ENCODE peak calls at places on chromosomes 16 and 17, in ten cellular contexts. One of them, this sample, is unnamed. For H3K9me3 and H3K4me1, the result is how much of the 10 kb centered on the place peaks cover.

GRCh38 chr17:43444223-43445008 is 39.4 kb upstream of the DHX8 start:
- DNase-seq in ovary: no peak
- DNase-seq in upper lobe of left lung: no peak
- DNase-seq in A549: no peak
- DNase-seq in SK-N-SH: no peak
- DNase-seq in tibial nerve: no peak
- DNase-seq in GM12878: no peak
- DNase-seq in suprapubic skin: no peak
- DNase-seq in HepG2: no peak
- DNase-seq in sigmoid colon: no peak
- DNase-seq in this sample: no peak

GRCh38 chr17:17696871-17697633 is 15.8 kb downstream of the RAI1 start:
- DNase-seq in ovary: no peak
- DNase-seq in upper lobe of left lung: no peak
- DNase-seq in A549: no peak
- DNase-seq in SK-N-SH: no peak
- DNase-seq in tibial nerve: no peak
- DNase-seq in GM12878: no peak
- DNase-seq in suprapubic skin: no peak
- DNase-seq in HepG2: no peak
- DNase-seq in sigmoid colon: no peak
- DNase-seq in this sample: peak

GRCh38 chr17:64781013-64781392 is 118.9 kb upstream of the SMURF2 start:
- DNase-seq in ovary: no peak
- DNase-seq in upper lobe of left lung: no peak
- DNase-seq in A549: no peak
- DNase-seq in SK-N-SH: peak
- DNase-seq in tibial nerve: no peak
- DNase-seq in GM12878: no peak
- DNase-seq in suprapubic skin: no peak
- DNase-seq in HepG2: no peak
- DNase-seq in sigmoid colon: no peak
- DNase-seq in this sample: no peak

GRCh38 chr16:4767872-4768548 is 1.0 kb upstream of the ZNF500 start:
- DNase-seq in ovary: peak
- DNase-seq in upper lobe of left lung: peak
- DNase-seq in A549: peak
- DNase-seq in SK-N-SH: no peak
- DNase-seq in tibial nerve: no peak
- DNase-seq in GM12878: peak
- DNase-seq in suprapubic skin: no peak
- DNase-seq in HepG2: no peak
- DNase-seq in sigmoid colon: peak
- DNase-seq in this sample: no peak

GRCh38 chr17:42997390-42997983 is 732 bp upstream of the RPL27 start:
- DNase-seq in ovary: no peak
- DNase-seq in upper lobe of left lung: no peak
- DNase-seq in A549: no peak
- DNase-seq in SK-N-SH: no peak
- DNase-seq in tibial nerve: no peak
- DNase-seq in GM12878: no peak
- DNase-seq in suprapubic skin: no peak
- DNase-seq in HepG2: no peak
- DNase-seq in sigmoid colon: no peak
- DNase-seq in this sample: no peak

GRCh38 chr17:68248199-68248825 is 469 bp downstream of the AMZ2 start:
- DNase-seq in ovary: no peak
- DNase-seq in upper lobe of left lung: peak
- DNase-seq in A549: no peak
- DNase-seq in SK-N-SH: no peak
- DNase-seq in tibial nerve: peak
- DNase-seq in GM12878: no peak
- DNase-seq in suprapubic skin: peak
- DNase-seq in HepG2: no peak
- DNase-seq in sigmoid colon: peak
- DNase-seq in this sample: peak

GRCh38 chr16:89359296-89360147 is 130.8 kb downstream of the ANKRD11 start:
- DNase-seq in ovary: no peak
- DNase-seq in upper lobe of left lung: no peak
- DNase-seq in A549: no peak
- DNase-seq in SK-N-SH: no peak
- DNase-seq in tibial nerve: no peak
- DNase-seq in GM12878: no peak
- DNase-seq in suprapubic skin: no peak
- DNase-seq in HepG2: no peak
- DNase-seq in sigmoid colon: no peak
- DNase-seq in this sample: no peak

GRCh38 chr17:36198831-36199465 is 2.4 kb upstream of the CCL3L1 start:
- DNase-seq in ovary: no peak
- DNase-seq in upper lobe of left lung: no peak
- DNase-seq in A549: no peak
- DNase-seq in SK-N-SH: no peak
- DNase-seq in tibial nerve: no peak
- DNase-seq in GM12878: no peak
- DNase-seq in suprapubic skin: no peak
- DNase-seq in HepG2: no peak
- DNase-seq in sigmoid colon: no peak
- DNase-seq in this sample: no peak

GRCh38 chr16:35431829-35432663 is 1972.6 kb downstream of the TP53TG3F start:
- DNase-seq in ovary: no peak
- DNase-seq in upper lobe of left lung: no peak
- DNase-seq in A549: peak
- DNase-seq in SK-N-SH: peak
- DNase-seq in tibial nerve: no peak
- DNase-seq in GM12878: no peak
- DNase-seq in suprapubic skin: no peak
- DNase-seq in HepG2: no peak
- DNase-seq in sigmoid colon: no peak
- DNase-seq in this sample: no peak

DNA sequence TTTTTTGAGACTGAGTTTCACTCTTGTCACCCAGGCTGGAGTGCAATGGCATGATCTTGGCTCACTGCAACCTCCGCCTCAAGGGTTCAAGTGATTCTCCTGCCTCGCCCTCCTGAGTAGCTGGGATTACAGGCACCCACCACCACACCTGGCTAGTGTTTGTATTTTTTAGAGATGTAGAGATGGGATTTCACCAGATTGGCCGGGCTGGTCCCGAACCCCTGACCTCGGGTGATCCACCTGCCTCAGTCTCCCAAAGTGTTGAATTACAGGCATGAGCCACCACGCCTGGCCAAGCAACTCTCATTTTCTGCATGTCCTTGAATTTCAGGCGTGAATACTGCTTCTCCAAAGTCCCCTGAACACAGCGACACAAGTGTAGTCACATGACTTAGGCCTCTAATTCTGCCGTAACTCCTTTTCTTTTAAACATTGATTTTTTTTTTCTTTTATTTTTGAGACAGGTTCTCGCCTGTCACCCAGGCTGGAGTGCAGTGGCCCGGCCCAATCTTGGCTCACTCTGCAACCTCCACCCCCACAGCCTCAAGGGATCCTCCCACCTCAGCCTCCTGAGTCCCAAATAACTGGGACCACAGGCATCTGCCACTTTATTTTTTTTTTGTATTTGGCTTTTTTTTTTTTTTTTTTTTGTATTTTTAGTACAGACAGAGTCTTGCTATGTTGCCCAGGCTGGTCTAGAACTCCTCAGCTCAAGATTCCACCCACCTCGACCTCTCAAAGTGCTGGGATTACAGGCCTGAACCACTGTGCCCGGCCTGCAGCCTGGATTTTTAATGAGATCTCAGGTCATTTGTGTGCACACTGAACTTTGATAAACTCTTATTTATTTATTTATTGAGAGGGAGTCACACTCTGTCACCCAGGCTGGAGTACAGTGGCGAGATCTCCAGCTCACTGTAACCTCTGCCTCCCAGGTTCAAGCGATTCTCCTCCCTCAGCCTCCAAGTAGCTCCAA is 124.6 kb downstream of the KCNJ18 start:
- DNase-seq in ovary: no peak
- DNase-seq in upper lobe of left lung: no peak
- DNase-seq in A549: no peak
- DNase-seq in SK-N-SH: no peak
- DNase-seq in tibial nerve: no peak
- DNase-seq in GM12878: no peak
- DNase-seq in suprapubic skin: no peak
- DNase-seq in HepG2: no peak
- DNase-seq in sigmoid colon: no peak
- DNase-seq in this sample: no peak
- H3K9me3 ChIP-seq in ovary: under half
- H3K9me3 ChIP-seq in upper lobe of left lung: under half
- H3K9me3 ChIP-seq in A549: under half
- H3K9me3 ChIP-seq in SK-N-SH: under half
- H3K9me3 ChIP-seq in tibial nerve: under half
- H3K9me3 ChIP-seq in GM12878: under half
- H3K9me3 ChIP-seq in suprapubic skin: under half
- H3K9me3 ChIP-seq in HepG2: under half
- H3K9me3 ChIP-seq in sigmoid colon: under half
- H3K9me3 ChIP-seq in this sample: under half

DNA sequence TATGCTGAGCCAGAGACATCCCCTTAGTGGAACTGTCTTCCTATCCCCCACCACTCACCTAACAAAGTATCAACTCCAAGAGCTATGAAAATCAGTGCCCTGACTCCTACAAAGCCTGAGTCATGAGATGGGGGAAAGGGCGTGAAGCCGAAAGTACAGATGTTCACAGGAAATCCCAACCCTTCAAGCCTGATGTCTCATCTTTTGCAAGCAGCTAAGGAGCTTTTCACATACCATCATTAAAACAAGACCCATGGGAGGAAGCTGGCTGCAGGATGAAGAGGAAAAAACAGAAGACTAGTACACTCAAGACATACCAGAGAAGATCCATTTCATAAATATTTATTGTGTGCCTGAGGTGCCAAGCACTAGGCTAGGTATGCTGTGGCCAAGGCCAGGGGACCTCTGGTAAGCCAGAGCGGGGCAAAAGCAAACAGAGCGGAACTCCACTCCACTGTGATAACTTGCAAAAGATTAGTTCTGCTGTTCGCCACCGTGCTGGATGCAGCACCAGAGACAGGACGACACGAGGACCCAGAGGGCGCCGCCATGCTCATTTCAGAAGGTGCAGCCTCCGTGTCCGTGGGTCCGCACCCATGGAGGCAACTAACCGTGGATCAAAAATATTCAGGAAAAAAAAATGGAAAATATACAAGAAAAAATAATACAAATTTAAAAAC is 4.5 kb upstream of the MNT start:
- DNase-seq in ovary: no peak
- DNase-seq in upper lobe of left lung: no peak
- DNase-seq in A549: peak
- DNase-seq in SK-N-SH: no peak
- DNase-seq in tibial nerve: no peak
- DNase-seq in GM12878: no peak
- DNase-seq in suprapubic skin: peak
- DNase-seq in HepG2: no peak
- DNase-seq in sigmoid colon: peak
- DNase-seq in this sample: peak
- H3K4me1 ChIP-seq in ovary: under half
- H3K4me1 ChIP-seq in upper lobe of left lung: under half
- H3K4me1 ChIP-seq in A549: half or more
- H3K4me1 ChIP-seq in SK-N-SH: under half
- H3K4me1 ChIP-seq in tibial nerve: half or more
- H3K4me1 ChIP-seq in GM12878: under half
- H3K4me1 ChIP-seq in suprapubic skin: half or more
- H3K4me1 ChIP-seq in HepG2: under half
- H3K4me1 ChIP-seq in sigmoid colon: half or more
- H3K4me1 ChIP-seq in this sample: half or more

DNA sequence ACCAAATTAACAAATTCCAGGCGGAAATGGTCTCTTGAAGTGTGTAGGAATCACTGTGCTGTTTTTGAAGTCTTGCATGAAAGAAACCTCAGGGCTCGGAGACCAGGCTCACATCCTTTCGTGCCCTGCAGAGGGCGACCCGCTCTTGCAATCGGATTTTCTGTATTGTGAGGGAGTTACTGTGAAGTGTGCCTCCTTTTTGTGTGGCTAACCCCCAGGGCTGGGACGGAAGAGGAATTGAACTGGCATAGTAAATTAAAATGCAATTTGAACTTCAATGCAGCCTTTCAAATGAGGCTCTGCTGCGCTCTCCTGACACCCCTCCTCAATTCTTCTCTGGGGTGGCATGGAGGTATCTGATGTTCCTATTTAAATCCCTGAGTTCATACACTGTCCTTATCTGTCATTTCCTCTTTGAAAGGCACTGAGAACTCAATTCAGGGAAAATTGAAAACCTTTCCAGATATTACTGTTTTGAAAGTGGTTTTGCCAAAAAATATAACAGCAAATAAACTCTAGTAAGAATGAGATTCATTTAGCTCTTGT is 51.5 kb upstream of the MGAT5B start:
- DNase-seq in ovary: no peak
- DNase-seq in upper lobe of left lung: no peak
- DNase-seq in A549: peak
- DNase-seq in SK-N-SH: peak
- DNase-seq in tibial nerve: no peak
- DNase-seq in GM12878: no peak
- DNase-seq in suprapubic skin: no peak
- DNase-seq in HepG2: peak
- DNase-seq in sigmoid colon: no peak
- DNase-seq in this sample: peak
- TF ChIP-seq EP300 in ovary: no peak
- TF ChIP-seq EP300 in upper lobe of left lung: no peak
- TF ChIP-seq EP300 in A549: no peak
- TF ChIP-seq EP300 in SK-N-SH: no peak
- TF ChIP-seq EP300 in tibial nerve: no peak
- TF ChIP-seq EP300 in GM12878: no peak
- TF ChIP-seq EP300 in suprapubic skin: no peak
- TF ChIP-seq EP300 in HepG2: no peak
- TF ChIP-seq EP300 in sigmoid colon: no peak
- TF ChIP-seq EP300 in this sample: no peak

GRCh38 chr17:82933006-82933310 is 93.1 kb upstream of the ZNF750 start:
- DNase-seq in ovary: peak
- DNase-seq in upper lobe of left lung: peak
- DNase-seq in A549: no peak
- DNase-seq in SK-N-SH: no peak
- DNase-seq in tibial nerve: no peak
- DNase-seq in GM12878: no peak
- DNase-seq in suprapubic skin: no peak
- DNase-seq in HepG2: no peak
- DNase-seq in sigmoid colon: peak
- DNase-seq in this sample: peak

GRCh38 chr17:82932146-82933005 is 92.6 kb upstream of the ZNF750 start:
- DNase-seq in ovary: peak
- DNase-seq in upper lobe of left lung: peak
- DNase-seq in A549: no peak
- DNase-seq in SK-N-SH: no peak
- DNase-seq in tibial nerve: no peak
- DNase-seq in GM12878: no peak
- DNase-seq in suprapubic skin: no peak
- DNase-seq in HepG2: no peak
- DNase-seq in sigmoid colon: peak
- DNase-seq in this sample: peak

GRCh38 chr17:82931696-82932060 is 91.9 kb upstream of the ZNF750 start:
- DNase-seq in ovary: peak
- DNase-seq in upper lobe of left lung: no peak
- DNase-seq in A549: no peak
- DNase-seq in SK-N-SH: no peak
- DNase-seq in tibial nerve: peak
- DNase-seq in GM12878: no peak
- DNase-seq in suprapubic skin: no peak
- DNase-seq in HepG2: no peak
- DNase-seq in sigmoid colon: peak
- DNase-seq in this sample: peak

GRCh38 chr17:82935944-82936767 is 96.3 kb upstream of the ZNF750 start:
- DNase-seq in ovary: peak
- DNase-seq in upper lobe of left lung: peak
- DNase-seq in A549: no peak
- DNase-seq in SK-N-SH: no peak
- DNase-seq in tibial nerve: no peak
- DNase-seq in GM12878: no peak
- DNase-seq in suprapubic skin: no peak
- DNase-seq in HepG2: no peak
- DNase-seq in sigmoid colon: peak
- DNase-seq in this sample: peak

GRCh38 chr17:82933911-82934310 is 94.1 kb upstream of the ZNF750 start:
- DNase-seq in ovary: no peak
- DNase-seq in upper lobe of left lung: peak
- DNase-seq in A549: no peak
- DNase-seq in SK-N-SH: no peak
- DNase-seq in tibial nerve: no peak
- DNase-seq in GM12878: no peak
- DNase-seq in suprapubic skin: no peak
- DNase-seq in HepG2: no peak
- DNase-seq in sigmoid colon: peak
- DNase-seq in this sample: peak
- H3K9me3 ChIP-seq in ovary: under half
- H3K9me3 ChIP-seq in upper lobe of left lung: under half
- H3K9me3 ChIP-seq in A549: under half
- H3K9me3 ChIP-seq in SK-N-SH: under half
- H3K9me3 ChIP-seq in tibial nerve: under half
- H3K9me3 ChIP-seq in GM12878: under half
- H3K9me3 ChIP-seq in suprapubic skin: under half
- H3K9me3 ChIP-seq in HepG2: under half
- H3K9me3 ChIP-seq in sigmoid colon: under half
- H3K9me3 ChIP-seq in this sample: under half